ENCODE peak calls at places on chromosomes 7 and 10, in six cellular contexts. J, H, Y, S, P and I are unnamed samples.
A peak's percentile ranks its signal among the peaks of the same experiment; 100 is the strongest.

GRCh38 chr7:2012981-2013380 is 219.8 kb downstream of the MAD1L1 start:
- DNase-seq in J (peak; percentile 48), H (no peak), Y (no peak), S (peak; percentile 39), P (no peak), I (peak; percentile 61)

GRCh38 chr10:103636996-103637395 is 143.5 kb downstream of the NEURL1 start:
- DNase-seq in J (no peak), H (no peak), Y (no peak), S (no peak), P (no peak), I (no peak)

GRCh38 chr7:70761711-70762328 is 370.1 kb upstream of the GALNT17 start:
- DNase-seq in J (no peak), H (no peak), Y (peak; percentile 71), S (no peak), P (no peak), I (no peak)

GRCh38 chr7:71484381-71484780 is 352.4 kb downstream of the GALNT17 start:
- DNase-seq in J (no peak), H (no peak), Y (no peak), S (no peak), P (no peak), I (no peak)

GRCh38 chr7:36598056-36598675 is 126.1 kb downstream of the AOAH start:
- DNase-seq in J (no peak), H (no peak), Y (no peak), S (no peak), P (no peak), I (no peak)

GRCh38 chr10:88525371-88526079 is 57.6 kb downstream of the RNLS start:
- DNase-seq in J (no peak), H (no peak), Y (no peak), S (no peak), P (no peak), I (no peak)

GRCh38 chr10:117112220-117112619 is 25.9 kb downstream of the VAX1 start:
- DNase-seq in J (no peak), H (no peak), Y (no peak), S (no peak), P (no peak), I (no peak)

GRCh38 chr7:247636-248035 is 42.3 kb upstream of the FOXL3 start:
- DNase-seq in J (no peak), H (no peak), Y (no peak), S (no peak), P (no peak), I (no peak)

GRCh38 chr10:52491246-52492000 is 177.3 kb downstream of the DKK1 start:
- DNase-seq in J (no peak), H (no peak), Y (no peak), S (no peak), P (no peak), I (no peak)

GRCh38 chr7:118629898-118630469 is 405.5 kb downstream of the ANKRD7 start:
- DNase-seq in J (no peak), H (no peak), Y (no peak), S (no peak), P (no peak), I (no peak)

GRCh38 chr7:135697276-135698049 is 30.5 kb downstream of the SLC13A4 start:
- DNase-seq in J (no peak), H (no peak), Y (no peak), S (no peak), P (no peak), I (no peak)

GRCh38 chr7:92685146-92686042 is 95.2 kb upstream of the FAM133B start:
- DNase-seq in J (no peak), H (peak; percentile 44), Y (no peak), S (no peak), P (no peak), I (no peak)

GRCh38 chr10:7084255-7085005 is 326.4 kb downstream of the SFMBT2 start:
- DNase-seq in J (no peak), H (no peak), Y (no peak), S (no peak), P (peak; percentile 4), I (no peak)

GRCh38 chr10:28326516-28327493 is 23.9 kb upstream of the MPP7 start:
- DNase-seq in J (no peak), H (no peak), Y (peak; percentile 23), S (no peak), P (no peak), I (peak; percentile 23)

GRCh38 chr10:75038335-75038734 is 73.1 kb upstream of the SAMD8 start:
- DNase-seq in J (no peak), H (no peak), Y (no peak), S (peak; percentile 30), P (no peak), I (peak; percentile 35)

GRCh38 chr10:125823663-125824251 is 411 bp downstream of the BCCIP start:
- DNase-seq in J (no peak), H (no peak), Y (peak; percentile 23), S (no peak), P (no peak), I (no peak)

GRCh38 chr7:95772771-95773581 is 622 bp downstream of the DYNC1I1 start:
- DNase-seq in J (no peak), H (no peak), Y (no peak), S (peak; percentile 30), P (peak; percentile 35), I (peak; percentile 54)

GRCh38 chr10:8235253-8236027 is 181.0 kb downstream of the GATA3 start:
- DNase-seq in J (no peak), H (no peak), Y (no peak), S (no peak), P (no peak), I (no peak)

GRCh38 chr7:138434458-138435093 is 25.5 kb upstream of the TRIM24 start:
- DNase-seq in J (no peak), H (no peak), Y (no peak), S (no peak), P (no peak), I (no peak)

GRCh38 chr10:4028027-4028471 is 243.0 kb upstream of the KLF6 start:
- DNase-seq in J (no peak), H (no peak), Y (no peak), S (no peak), P (no peak), I (no peak)

GRCh38 chr7:158114056-158114850 is 473.4 kb downstream of the PTPRN2 start:
- DNase-seq in J (peak; percentile 35), H (no peak), Y (no peak), S (no peak), P (no peak), I (no peak)

GRCh38 chr7:41367967-41368882 is 334.7 kb downstream of the INHBA start:
- DNase-seq in J (no peak), H (no peak), Y (no peak), S (no peak), P (no peak), I (peak; percentile 37)

GRCh38 chr7:151166629-151167196 is 781 bp downstream of the GBX1 start:
- DNase-seq in J (no peak), H (no peak), Y (no peak), S (no peak), P (no peak), I (no peak)

GRCh38 chr7:95621404-95621803 is 25.1 kb upstream of the PDK4 start:
- DNase-seq in J (no peak), H (no peak), Y (no peak), S (no peak), P (no peak), I (no peak)

GRCh38 chr7:65923321-65923720 is 50.4 kb downstream of the VKORC1L1 start:
- DNase-seq in J (no peak), H (no peak), Y (no peak), S (no peak), P (no peak), I (no peak)

GRCh38 chr10:110346914-110347313 is 42.2 kb upstream of the SMNDC1 start:
- DNase-seq in J (no peak), H (no peak), Y (no peak), S (no peak), P (no peak), I (no peak)

GRCh38 chr7:157465597-157466348 is 129.0 kb downstream of the DNAJB6 start:
- DNase-seq in J (no peak), H (no peak), Y (no peak), S (no peak), P (no peak), I (no peak)

GRCh38 chr7:74119831-74120230 is 36.2 kb downstream of the LIMK1 start:
- DNase-seq in J (no peak), H (no peak), Y (no peak), S (no peak), P (no peak), I (no peak)